ENCODE peak calls at places on chromosome 18, in four cellular contexts. One of them, this sample, is unnamed.

GRCh38 chr18:32461704-32462272 is 8.9 kb downstream of the GAREM1 start:
- DNase-seq in GM12878: no peak
- DNase-seq in K562: no peak
- DNase-seq in HL-60: no peak
- DNase-seq in this sample: no peak

GRCh38 chr18:10278265-10278664 is 176.2 kb upstream of the APCDD1 start:
- DNase-seq in GM12878: no peak
- DNase-seq in K562: no peak
- DNase-seq in HL-60: no peak
- DNase-seq in this sample: no peak

GRCh38 chr18:10047237-10047636 is 133.4 kb downstream of the VAPA start:
- DNase-seq in GM12878: no peak
- DNase-seq in K562: no peak
- DNase-seq in HL-60: no peak
- DNase-seq in this sample: no peak

GRCh38 chr18:14086459-14087231 is 45.6 kb downstream of the ZNF519 start:
- DNase-seq in GM12878: no peak
- DNase-seq in K562: peak
- DNase-seq in HL-60: peak
- DNase-seq in this sample: no peak

GRCh38 chr18:34718610-34719009 is 8.5 kb downstream of the DTNA start:
- DNase-seq in GM12878: no peak
- DNase-seq in K562: no peak
- DNase-seq in HL-60: no peak
- DNase-seq in this sample: no peak

GRCh38 chr18:78517973-78518372 is 461.6 kb upstream of the SALL3 start:
- DNase-seq in GM12878: no peak
- DNase-seq in K562: no peak
- DNase-seq in HL-60: no peak
- DNase-seq in this sample: no peak

GRCh38 chr18:79556829-79557585 is 122.6 kb upstream of the CTDP1 start:
- DNase-seq in GM12878: no peak
- DNase-seq in K562: no peak
- DNase-seq in HL-60: no peak
- DNase-seq in this sample: no peak

GRCh38 chr18:22822024-22822423 is 111.1 kb upstream of the RBBP8 start:
- DNase-seq in GM12878: no peak
- DNase-seq in K562: no peak
- DNase-seq in HL-60: no peak
- DNase-seq in this sample: no peak

GRCh38 chr18:67705748-67706147 is 189.2 kb upstream of the DSEL start:
- DNase-seq in GM12878: no peak
- DNase-seq in K562: no peak
- DNase-seq in HL-60: no peak
- DNase-seq in this sample: no peak

GRCh38 chr18:23908827-23909226 is 105.7 kb upstream of the TTC39C start:
- DNase-seq in GM12878: no peak
- DNase-seq in K562: no peak
- DNase-seq in HL-60: no peak
- DNase-seq in this sample: no peak

GRCh38 chr18:25164837-25165791 is 186.9 kb downstream of the ZNF521 start:
- DNase-seq in GM12878: no peak
- DNase-seq in K562: no peak
- DNase-seq in HL-60: no peak
- DNase-seq in this sample: peak

GRCh38 chr18:2180586-2180985 is 390.7 kb downstream of the METTL4 start:
- DNase-seq in GM12878: no peak
- DNase-seq in K562: no peak
- DNase-seq in HL-60: peak
- DNase-seq in this sample: no peak

GRCh38 chr18:79982736-79983135 is 5.6 kb downstream of the TXNL4A start:
- DNase-seq in GM12878: no peak
- DNase-seq in K562: no peak
- DNase-seq in HL-60: peak
- DNase-seq in this sample: no peak

GRCh38 chr18:11523809-11524208 is 85.6 kb upstream of the SLC35G4 start:
- DNase-seq in GM12878: no peak
- DNase-seq in K562: no peak
- DNase-seq in HL-60: no peak
- DNase-seq in this sample: no peak

GRCh38 chr18:26453370-26454030 is 94.9 kb downstream of the KCTD1 start:
- DNase-seq in GM12878: no peak
- DNase-seq in K562: no peak
- DNase-seq in HL-60: no peak
- DNase-seq in this sample: no peak

GRCh38 chr18:11020454-11020853 is 128.9 kb downstream of the PIEZO2 start:
- DNase-seq in GM12878: no peak
- DNase-seq in K562: no peak
- DNase-seq in HL-60: no peak
- DNase-seq in this sample: no peak

GRCh38 chr18:52903858-52904257 is 563.9 kb downstream of the DCC start:
- DNase-seq in GM12878: no peak
- DNase-seq in K562: no peak
- DNase-seq in HL-60: peak
- DNase-seq in this sample: peak

GRCh38 chr18:79905389-79905911 is 46.0 kb downstream of the SLC66A2 start:
- DNase-seq in GM12878: no peak
- DNase-seq in K562: no peak
- DNase-seq in HL-60: no peak
- DNase-seq in this sample: no peak

GRCh38 chr18:62399781-62400308 is 74.7 kb downstream of the TNFRSF11A start:
- DNase-seq in GM12878: no peak
- DNase-seq in K562: no peak
- DNase-seq in HL-60: no peak
- DNase-seq in this sample: no peak

GRCh38 chr18:58290059-58290747 is 246.2 kb downstream of the NEDD4L start:
- DNase-seq in GM12878: no peak
- DNase-seq in K562: no peak
- DNase-seq in HL-60: no peak
- DNase-seq in this sample: no peak

GRCh38 chr18:57913686-57914085 is 110.6 kb upstream of the ATP8B1 start:
- DNase-seq in GM12878: no peak
- DNase-seq in K562: no peak
- DNase-seq in HL-60: no peak
- DNase-seq in this sample: no peak

GRCh38 chr18:79625195-79625923 is 54.2 kb upstream of the CTDP1 start:
- DNase-seq in GM12878: peak
- DNase-seq in K562: no peak
- DNase-seq in HL-60: peak
- DNase-seq in this sample: no peak

GRCh38 chr18:37019157-37019571 is 190.2 kb downstream of the KIAA1328 start:
- DNase-seq in GM12878: no peak
- DNase-seq in K562: no peak
- DNase-seq in HL-60: no peak
- DNase-seq in this sample: no peak

GRCh38 chr18:11951390-11951851 is 29.9 kb upstream of the IMPA2 start:
- DNase-seq in GM12878: no peak
- DNase-seq in K562: peak
- DNase-seq in HL-60: no peak
- DNase-seq in this sample: no peak

GRCh38 chr18:46343940-46344372 is 239.8 kb downstream of the HAUS1 start:
- DNase-seq in GM12878: peak
- DNase-seq in K562: peak
- DNase-seq in HL-60: peak
- DNase-seq in this sample: peak

GRCh38 chr18:40046596-40046995 is 1908.4 kb upstream of the PIK3C3 start:
- DNase-seq in GM12878: no peak
- DNase-seq in K562: no peak
- DNase-seq in HL-60: no peak
- DNase-seq in this sample: no peak

GRCh38 chr18:60675801-60676200 is 303.2 kb upstream of the MC4R start:
- DNase-seq in GM12878: no peak
- DNase-seq in K562: no peak
- DNase-seq in HL-60: no peak
- DNase-seq in this sample: no peak
- TF ChIP-seq POLR2AphosphoS5 in GM12878: no peak
- TF ChIP-seq POLR2AphosphoS5 in K562: no peak
- TF ChIP-seq POLR2AphosphoS5 in HL-60: no peak
- TF ChIP-seq POLR2AphosphoS5 in this sample: no peak

GRCh38 chr18:44798433-44799048 is 117.9 kb downstream of the SETBP1 start:
- DNase-seq in GM12878: no peak
- DNase-seq in K562: no peak
- DNase-seq in HL-60: no peak
- DNase-seq in this sample: no peak
- TF ChIP-seq SPI1 in GM12878: peak
- TF ChIP-seq SPI1 in K562: peak
- TF ChIP-seq SPI1 in HL-60: peak
- TF ChIP-seq SPI1 in this sample: peak

GRCh38 chr18:48929951-48930713 is 20.6 kb downstream of the SMAD7 start:
- DNase-seq in GM12878: no peak
- DNase-seq in K562: no peak
- DNase-seq in HL-60: no peak
- DNase-seq in this sample: no peak
- TF ChIP-seq POLR2AphosphoS5 in GM12878: no peak
- TF ChIP-seq POLR2AphosphoS5 in K562: no peak
- TF ChIP-seq POLR2AphosphoS5 in HL-60: no peak
- TF ChIP-seq POLR2AphosphoS5 in this sample: no peak

GRCh38 chr18:69874058-69874457 is 73.6 kb downstream of the CD226 start:
- DNase-seq in GM12878: no peak
- DNase-seq in K562: no peak
- DNase-seq in HL-60: no peak
- DNase-seq in this sample: no peak
- TF ChIP-seq SPI1 in GM12878: no peak
- TF ChIP-seq SPI1 in K562: no peak
- TF ChIP-seq SPI1 in HL-60: no peak
- TF ChIP-seq SPI1 in this sample: no peak

GRCh38 chr18:3528251-3528650 is 78.3 kb downstream of the TGIF1 start:
- DNase-seq in GM12878: no peak
- DNase-seq in K562: no peak
- DNase-seq in HL-60: no peak
- DNase-seq in this sample: no peak

GRCh38 chr18:3529077-3529476 is 79.1 kb downstream of the TGIF1 start:
- DNase-seq in GM12878: no peak
- DNase-seq in K562: no peak
- DNase-seq in HL-60: no peak
- DNase-seq in this sample: no peak

GRCh38 chr18:3525870-3526420 is 76.0 kb downstream of the TGIF1 start:
- DNase-seq in GM12878: peak
- DNase-seq in K562: peak
- DNase-seq in HL-60: peak
- DNase-seq in this sample: peak

GRCh38 chr18:3524706-3525105 is 74.7 kb downstream of the TGIF1 start:
- DNase-seq in GM12878: no peak
- DNase-seq in K562: no peak
- DNase-seq in HL-60: no peak
- DNase-seq in this sample: no peak

DNA sequence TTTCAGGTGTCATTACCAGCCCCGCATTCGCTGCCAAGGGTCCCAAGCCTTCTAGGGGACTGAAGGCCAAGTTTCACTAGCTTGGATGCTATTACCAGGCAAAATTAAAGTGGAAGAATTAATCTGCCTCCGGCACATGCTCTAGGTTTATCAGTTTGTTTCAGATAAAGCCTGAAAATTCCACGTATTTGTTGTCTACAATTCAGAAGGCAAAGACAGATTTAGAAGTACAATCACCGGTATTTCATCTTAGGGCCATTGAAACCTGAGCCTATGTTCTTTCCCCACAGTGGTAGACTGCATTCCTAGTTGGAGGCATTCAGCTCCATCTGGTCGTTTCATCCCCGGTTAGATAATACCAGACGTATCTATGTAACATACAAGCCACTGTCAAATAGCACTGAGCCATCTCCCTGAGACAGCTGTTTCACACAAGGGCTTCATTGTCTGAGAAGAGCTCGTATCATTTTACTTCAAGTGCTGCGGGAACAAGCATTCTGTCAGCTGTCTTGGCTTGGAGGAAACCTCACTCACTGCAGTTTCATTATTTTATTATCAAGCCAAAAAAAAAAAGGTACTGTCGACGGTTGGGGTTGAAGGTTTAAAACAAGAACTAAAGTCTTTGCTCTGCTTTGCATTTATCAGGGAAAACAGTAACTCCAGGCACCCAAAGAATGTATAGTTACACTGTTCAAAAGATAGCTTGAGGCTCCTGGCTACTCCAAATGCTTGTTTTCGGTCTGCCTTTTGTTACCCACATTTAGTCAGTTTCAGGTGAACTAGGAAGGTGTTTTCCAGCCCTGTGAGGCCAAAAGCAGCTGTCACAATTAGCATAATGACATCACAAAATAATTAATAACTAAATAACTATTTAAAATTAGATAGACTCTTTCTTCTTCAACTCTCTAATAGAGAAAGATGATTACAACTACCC is 76.7 kb downstream of the TGIF1 start:
- DNase-seq in GM12878: peak
- DNase-seq in K562: peak
- DNase-seq in HL-60: no peak
- DNase-seq in this sample: no peak
- TF ChIP-seq POLR2AphosphoS5 in GM12878: no peak
- TF ChIP-seq POLR2AphosphoS5 in K562: peak
- TF ChIP-seq POLR2AphosphoS5 in HL-60: no peak
- TF ChIP-seq POLR2AphosphoS5 in this sample: no peak

GRCh38 chr18:75213610-75214009 is 3.0 kb downstream of the TSHZ1 start:
- DNase-seq in GM12878: no peak
- DNase-seq in K562: no peak
- DNase-seq in HL-60: no peak
- DNase-seq in this sample: no peak
- TF ChIP-seq SPI1 in GM12878: no peak
- TF ChIP-seq SPI1 in K562: no peak
- TF ChIP-seq SPI1 in HL-60: no peak
- TF ChIP-seq SPI1 in this sample: no peak

GRCh38 chr18:63451774-63452173 is 25.0 kb upstream of the SERPINB5 start:
- DNase-seq in GM12878: no peak
- DNase-seq in K562: no peak
- DNase-seq in HL-60: no peak
- DNase-seq in this sample: no peak
- TF ChIP-seq POLR2AphosphoS5 in GM12878: no peak
- TF ChIP-seq POLR2AphosphoS5 in K562: no peak
- TF ChIP-seq POLR2AphosphoS5 in HL-60: no peak
- TF ChIP-seq POLR2AphosphoS5 in this sample: no peak

This sample was measured in GM12891.